ENCODE peak calls at places on chromosomes 4 and X, in six cellular contexts. G, X, S, B, V and N are unnamed samples.

GRCh38 chr4:2263701-2264321 is 1.9 kb upstream of the MXD4 start:
- DNase-seq in G (no peak), X (no peak), S (no peak), B (no peak), V (no peak), N (no peak)

GRCh38 chr4:165737309-165737972 is 135.6 kb upstream of the TLL1 start:
- DNase-seq in G (no peak), X (no peak), S (no peak), B (no peak), V (no peak), N (no peak)

GRCh38 chr4:152668338-152668964 is 11.3 kb downstream of the TMEM154 start:
- DNase-seq in G (no peak), X (no peak), S (no peak), B (no peak), V (no peak), N (no peak)

GRCh38 chr4:6123976-6124375 is 76.4 kb downstream of the JAKMIP1 start:
- DNase-seq in G (no peak), X (no peak), S (no peak), B (no peak), V (no peak), N (no peak)

GRCh38 chr4:182307746-182308145 is 64.5 kb downstream of the TENM3 start:
- DNase-seq in G (no peak), X (peak), S (no peak), B (peak), V (peak), N (peak)

GRCh38 chrX:72016881-72017783 is 106.5 kb downstream of the NHSL2 start:
- DNase-seq in G (no peak), X (no peak), S (no peak), B (no peak), V (no peak), N (no peak)

GRCh38 chr4:54941994-54942552 is 183.3 kb downstream of the KDR start:
- DNase-seq in G (no peak), X (no peak), S (no peak), B (no peak), V (no peak), N (peak)

GRCh38 chr4:123896446-123897071 is 500.0 kb downstream of the SPRY1 start:
- DNase-seq in G (no peak), X (no peak), S (no peak), B (no peak), V (peak), N (no peak)

GRCh38 chr4:28518781-28519180 is 1658.1 kb downstream of the STIM2 start:
- DNase-seq in G (no peak), X (peak), S (no peak), B (no peak), V (peak), N (no peak)

GRCh38 chr4:87913871-87914270 is 61.6 kb upstream of the SPP1 start:
- DNase-seq in G (no peak), X (no peak), S (no peak), B (no peak), V (no peak), N (no peak)

GRCh38 chr4:177005801-177006230 is 213.1 kb upstream of the VEGFC start:
- DNase-seq in G (no peak), X (peak), S (no peak), B (no peak), V (peak), N (no peak)

GRCh38 chr4:5824635-5825034 is 68.3 kb downstream of the CRMP1 start:
- DNase-seq in G (no peak), X (peak), S (no peak), B (peak), V (peak), N (no peak)

GRCh38 chr4:13917010-13917409 is 289.5 kb upstream of the BOD1L1 start:
- DNase-seq in G (no peak), X (peak), S (no peak), B (peak), V (peak), N (no peak)

GRCh38 chrX:132810964-132811712 is 147.3 kb downstream of the HS6ST2 start:
- DNase-seq in G (no peak), X (no peak), S (no peak), B (no peak), V (no peak), N (no peak)

GRCh38 chr4:6892909-6893202 is 16.8 kb upstream of the TBC1D14 start:
- DNase-seq in G (no peak), X (no peak), S (no peak), B (no peak), V (no peak), N (no peak)

GRCh38 chr4:102734116-102734515 is 26.7 kb downstream of the MANBA start:
- DNase-seq in G (no peak), X (no peak), S (no peak), B (no peak), V (no peak), N (no peak)

GRCh38 chrX:144494069-144494468 is 610.2 kb downstream of the UBE2NL start:
- DNase-seq in G (no peak), X (no peak), S (no peak), B (no peak), V (no peak), N (no peak)

GRCh38 chr4:143375326-143376073 is 38.8 kb downstream of the GAB1 start:
- DNase-seq in G (peak), X (no peak), S (peak), B (no peak), V (no peak), N (no peak)